ENCODE peak calls at places on chromosome 11, in five cellular contexts. Z is spleen, A is fibroblast of lung, R is left ventricle myocardium inferior, C is HCT116. X is an unnamed sample. For H3K36me3 and H3K4me1, the result is how much of the 10 kb centered on the place peaks cover.

GRCh38 chr11:134170909-134171281 is 52.9 kb downstream of the NCAPD3 start:
- DNase-seq in Z (no peak), A (peak), R (no peak), C (no peak), X (no peak)

GRCh38 chr11:24249921-24250320 is 246.9 kb upstream of the LUZP2 start:
- DNase-seq in Z (no peak), A (no peak), R (no peak), C (no peak), X (no peak)

GRCh38 chr11:37364246-37364839 is 766.3 kb upstream of the RAG2 start:
- DNase-seq in Z (no peak), A (no peak), R (no peak), C (no peak), X (no peak)

GRCh38 chr11:94068764-94069163 is 47.6 kb downstream of the HEPHL1 start:
- DNase-seq in Z (no peak), A (peak), R (no peak), C (no peak), X (no peak)

GRCh38 chr11:112382561-112382960 is 121.9 kb upstream of the PLET1 start:
- DNase-seq in Z (no peak), A (no peak), R (no peak), C (no peak), X (no peak)

GRCh38 chr11:99371257-99371656 is 350.5 kb downstream of the CNTN5 start:
- DNase-seq in Z (no peak), A (peak), R (no peak), C (no peak), X (no peak)

GRCh38 chr11:101478587-101479375 is 105.0 kb downstream of the TRPC6 start:
- DNase-seq in Z (no peak), A (peak), R (no peak), C (no peak), X (no peak)

GRCh38 chr11:33734441-33735165 is 1.6 kb downstream of the CD59 start:
- DNase-seq in Z (no peak), A (peak), R (no peak), C (no peak), X (peak)

GRCh38 chr11:121450424-121450823 is 1.7 kb upstream of the SORL1 start:
- DNase-seq in Z (no peak), A (no peak), R (no peak), C (no peak), X (no peak)

GRCh38 chr11:68337399-68337835 is 25.0 kb downstream of the LRP5 start:
- DNase-seq in Z (no peak), A (no peak), R (no peak), C (no peak), X (no peak)

GRCh38 chr11:19676508-19677379 is 35.9 kb upstream of the NAV2 start:
- DNase-seq in Z (no peak), A (no peak), R (no peak), C (no peak), X (no peak)

GRCh38 chr11:129596361-129596760 is 219.3 kb upstream of the TMEM45B start:
- DNase-seq in Z (no peak), A (no peak), R (no peak), C (no peak), X (no peak)

GRCh38 chr11:122900803-122901202 is 18.2 kb downstream of the JHY start:
- DNase-seq in Z (no peak), A (peak), R (no peak), C (no peak), X (no peak)

GRCh38 chr11:1103401-1104360 is 29.0 kb downstream of the MUC2 start:
- DNase-seq in Z (peak), A (no peak), R (no peak), C (no peak), X (peak)

GRCh38 chr11:67656278-67656922 is 5.9 kb upstream of the ACY3 start:
- DNase-seq in Z (no peak), A (peak), R (no peak), C (no peak), X (no peak)

GRCh38 chr11:83456075-83456474 is 169.9 kb upstream of the CCDC90B start:
- DNase-seq in Z (no peak), A (peak), R (no peak), C (no peak), X (no peak)

GRCh38 chr11:93133710-93134109 is 64.1 kb downstream of the SLC36A4 start:
- DNase-seq in Z (no peak), A (peak), R (no peak), C (no peak), X (no peak)

GRCh38 chr11:13357232-13357631 is 79.6 kb downstream of the BMAL1 start:
- DNase-seq in Z (no peak), A (no peak), R (no peak), C (no peak), X (no peak)

GRCh38 chr11:15911377-15912044 is 444.8 kb downstream of the SOX6 start:
- DNase-seq in Z (no peak), A (no peak), R (peak), C (no peak), X (peak)

GRCh38 chr11:70913715-70914231 is 338.6 kb downstream of the SHANK2 start:
- DNase-seq in Z (peak), A (no peak), R (no peak), C (no peak), X (peak)

GRCh38 chr11:68329993-68330699 is 17.8 kb downstream of the LRP5 start:
- DNase-seq in Z (no peak), A (no peak), R (no peak), C (no peak), X (no peak)

GRCh38 chr11:86374586-86374985 is at the start of gene CCDC81:
- DNase-seq in Z (no peak), A (peak), R (no peak), C (no peak), X (no peak)

GRCh38 chr11:115164774-115165173 is 339.4 kb downstream of the CADM1 start:
- DNase-seq in Z (no peak), A (peak), R (no peak), C (no peak), X (no peak)

GRCh38 chr11:86800956-86801264 is 568 bp downstream of the PRSS23 start:
- DNase-seq in Z (no peak), A (no peak), R (no peak), C (no peak), X (no peak)

GRCh38 chr11:112584674-112585073 is 324.0 kb upstream of the PLET1 start:
- DNase-seq in Z (no peak), A (no peak), R (no peak), C (no peak), X (no peak)

DNA sequence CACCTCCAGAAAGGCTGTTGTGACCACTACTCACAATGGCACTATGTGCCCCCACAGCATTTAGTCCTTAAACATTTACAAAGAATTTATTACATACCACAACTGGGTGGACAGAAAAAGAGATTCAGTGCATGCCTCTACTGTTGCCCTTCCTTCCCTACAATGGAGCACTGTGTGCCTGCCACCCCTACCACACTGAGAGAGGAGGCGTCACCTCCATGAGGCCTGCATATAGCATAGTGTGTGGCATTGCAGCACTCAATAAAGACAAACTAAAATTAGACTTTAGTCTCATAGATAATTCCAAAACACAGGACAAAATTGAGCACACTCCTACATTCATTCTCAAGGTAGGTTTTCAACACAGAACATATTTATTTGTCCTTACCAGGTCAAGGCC is 25.8 kb downstream of the THAP12 start:
- DNase-seq in Z (no peak), A (no peak), R (no peak), C (no peak), X (no peak)
- H3K36me3 ChIP-seq in Z (under half), A (under half), R (half or more), C (under half), X (half or more)

GRCh38 chr11:27475622-27476021 is 3.0 kb upstream of the LGR4 start:
- DNase-seq in Z (no peak), A (no peak), R (no peak), C (no peak), X (no peak)
- H3K27ac ChIP-seq in Z (no peak), A (no peak), R (no peak), C (no peak), X (no peak)

GRCh38 chr11:96256604-96257003 is 86.4 kb downstream of the MAML2 start:
- DNase-seq in Z (no peak), A (no peak), R (no peak), C (no peak), X (no peak)
- H3K4me1 ChIP-seq in Z (half or more), A (under half), R (half or more), C (under half), X (half or more)

GRCh38 chr11:61353109-61354067 is 8.3 kb downstream of the CYB561A3 start:
- DNase-seq in Z (peak), A (no peak), R (no peak), C (no peak), X (no peak)
- H3K36me3 ChIP-seq in Z (under half), A (under half), R (half or more), C (under half), X (half or more)

DNA sequence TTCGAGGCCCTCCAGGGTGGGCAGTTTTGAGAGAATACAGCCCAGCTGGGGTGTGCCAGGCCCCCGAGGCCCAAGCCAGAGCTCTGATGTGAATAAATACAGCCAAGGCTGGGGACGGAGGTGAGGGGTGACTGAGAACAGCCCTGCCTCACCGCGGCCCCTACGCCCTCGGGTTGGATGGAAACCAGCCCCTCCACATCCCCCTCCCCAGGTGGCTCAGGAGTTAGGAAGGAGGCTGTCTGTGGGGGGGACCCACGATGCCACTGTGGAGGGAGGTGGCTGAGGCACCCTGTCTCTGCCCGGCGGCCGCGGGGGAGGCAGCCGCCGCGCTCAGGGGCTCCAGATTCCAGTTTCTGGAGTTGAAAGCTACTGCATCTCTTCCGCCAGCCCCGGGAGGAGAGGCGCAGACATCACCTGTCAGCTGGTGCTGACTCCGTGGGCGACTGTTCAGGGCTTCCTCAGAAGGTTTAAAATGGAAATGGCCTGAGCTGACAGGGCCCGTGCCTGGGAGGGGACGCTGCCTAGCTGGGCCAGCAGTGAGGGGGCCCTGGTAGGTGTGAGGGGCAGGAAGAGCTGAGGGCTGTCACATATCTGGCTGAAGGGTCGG is 1.4 kb downstream of the FLRT1 start:
- DNase-seq in Z (no peak), A (no peak), R (no peak), C (no peak), X (no peak)
- H3K27ac ChIP-seq in Z (no peak), A (no peak), R (peak), C (no peak), X (no peak)

DNA sequence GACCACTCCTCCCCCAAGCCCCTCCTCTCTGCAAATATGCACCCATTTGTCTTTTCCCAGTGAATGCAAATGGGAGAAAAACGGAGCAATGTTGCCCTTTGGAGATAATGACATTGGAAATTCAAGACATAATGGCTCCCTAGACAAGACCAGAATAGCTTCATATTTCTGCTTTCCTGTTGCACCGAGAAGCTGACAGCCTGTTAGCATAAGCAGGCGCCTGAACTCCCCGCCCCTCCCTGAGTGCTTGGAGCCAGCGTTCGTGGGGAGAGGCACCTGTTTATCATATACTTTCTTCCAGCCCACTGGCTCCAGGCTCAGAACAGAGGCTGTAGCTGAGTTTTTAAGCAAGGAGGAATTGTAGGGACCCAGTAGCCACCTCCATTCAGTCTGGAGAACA is 6.1 kb upstream of the FXYD6 start:
- DNase-seq in Z (no peak), A (no peak), R (no peak), C (no peak), X (no peak)
- H3K4me1 ChIP-seq in Z (under half), A (under half), R (under half), C (under half), X (under half)

DNA sequence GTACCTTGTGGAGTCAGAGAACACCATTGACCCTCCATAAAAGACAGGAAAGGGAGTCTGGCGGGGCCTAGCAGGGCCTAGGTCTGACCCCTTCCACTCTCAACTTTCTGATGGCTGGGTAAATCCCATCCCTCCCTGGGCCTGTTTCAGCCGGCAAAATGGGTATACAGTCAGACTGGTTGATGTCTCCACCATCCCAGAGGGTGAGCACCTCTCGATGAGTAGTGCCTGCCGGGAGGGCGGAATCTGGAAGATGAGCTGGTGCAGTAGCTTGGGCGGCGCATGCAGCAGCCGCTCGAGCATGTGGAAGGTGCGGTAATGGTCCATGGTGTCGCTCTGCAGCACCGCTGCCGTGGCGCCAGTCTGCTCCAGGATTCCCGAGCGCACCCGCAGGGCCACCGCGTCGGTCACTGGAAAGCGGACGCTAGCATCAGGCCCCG is 528 bp downstream of the FIBP start:
- DNase-seq in Z (no peak), A (no peak), R (no peak), C (no peak), X (no peak)
- H3K36me3 ChIP-seq in Z (under half), A (under half), R (under half), C (under half), X (under half)

GRCh38 chr11:120214581-120214980 is 3.7 kb downstream of the OAF start:
- DNase-seq in Z (no peak), A (no peak), R (no peak), C (no peak), X (no peak)

GRCh38 chr11:120210651-120211521 is at the start of gene OAF:
- DNase-seq in Z (peak), A (peak), R (peak), C (peak), X (peak)

GRCh38 chr11:120211522-120212258 is 858 bp downstream of the OAF start:
- DNase-seq in Z (no peak), A (no peak), R (no peak), C (no peak), X (no peak)

GRCh38 chr11:120212259-120212888 is 1.5 kb downstream of the OAF start:
- DNase-seq in Z (no peak), A (peak), R (no peak), C (no peak), X (no peak)

DNA sequence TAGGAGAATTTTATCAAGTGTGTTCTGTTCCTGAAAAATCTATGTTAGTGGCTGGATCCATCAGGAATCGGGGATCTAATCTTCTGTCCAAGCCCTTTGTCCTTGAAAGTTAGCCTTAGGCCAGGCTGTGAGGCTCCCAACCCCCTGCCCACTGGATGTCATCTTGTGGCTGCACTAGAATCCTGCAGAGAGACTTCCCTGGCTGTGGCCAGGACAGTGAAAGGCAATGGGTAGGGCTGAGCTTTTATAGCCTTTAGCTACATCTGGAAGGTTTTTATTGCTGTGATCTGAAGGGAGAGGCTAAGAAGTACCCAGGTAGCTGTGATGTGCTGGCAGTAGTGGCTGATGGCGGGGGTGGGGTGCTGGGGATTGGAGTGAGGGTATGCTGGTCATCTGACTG is 2.1 kb downstream of the OAF start:
- DNase-seq in Z (no peak), A (no peak), R (no peak), C (no peak), X (no peak)
- H3K27ac ChIP-seq in Z (peak), A (no peak), R (peak), C (no peak), X (no peak)

GRCh38 chr11:128472128-128473110 is 114.9 kb downstream of the ETS1 start:
- DNase-seq in Z (no peak), A (peak), R (no peak), C (no peak), X (no peak)

GRCh38 chr11:128474036-128474874 is 113.1 kb downstream of the ETS1 start:
- DNase-seq in Z (no peak), A (no peak), R (no peak), C (no peak), X (no peak)

GRCh38 chr11:128471138-128471661 is 116.2 kb downstream of the ETS1 start:
- DNase-seq in Z (peak), A (no peak), R (no peak), C (no peak), X (no peak)

GRCh38 chr11:128476031-128476430 is 111.3 kb downstream of the ETS1 start:
- DNase-seq in Z (no peak), A (no peak), R (no peak), C (no peak), X (no peak)

DNA sequence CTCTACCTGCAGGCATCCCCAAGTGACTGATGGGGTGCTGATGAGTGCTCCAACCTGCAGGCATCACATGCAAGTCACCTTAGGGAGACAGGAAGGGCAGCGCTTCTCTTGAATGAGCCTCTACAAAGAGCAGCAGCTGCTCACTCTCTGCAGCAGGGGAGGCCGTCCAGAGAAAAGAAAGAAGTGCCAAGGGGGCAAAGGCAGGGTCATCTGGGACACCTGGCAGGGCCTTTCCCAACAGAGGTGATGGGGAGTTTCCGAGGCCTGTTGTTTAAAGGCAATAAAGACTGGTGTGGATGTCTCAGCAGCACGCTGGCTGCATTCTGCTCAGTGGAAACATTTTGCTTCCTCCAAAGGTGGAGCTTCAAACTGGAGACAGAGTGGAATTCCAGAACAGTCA is 113.7 kb downstream of the ETS1 start:
- DNase-seq in Z (no peak), A (no peak), R (no peak), C (no peak), X (no peak)
- H3K4me1 ChIP-seq in Z (half or more), A (half or more), R (half or more), C (under half), X (half or more)

X was measured in upper lobe of right lung.